ENCODE peak calls at places on chromosome 15, in five cellular contexts. P is SW 1271, A is NCI-H2029, F is NCI-H1694, I is psoas muscle. N is an unnamed sample.

GRCh38 chr15:27358751-27359434 is 387.9 kb downstream of the GABRG3 start:
- DNase-seq in F (no peak), A (no peak), P (no peak), I (peak), N (no peak)

GRCh38 chr15:101470548-101471239 is 18.8 kb downstream of the PCSK6 start:
- DNase-seq in P (no peak), A (no peak), F (no peak), I (no peak), N (no peak)

GRCh38 chr15:48683991-48684765 is 38.7 kb upstream of the FBN1 start:
- DNase-seq in I (no peak), P (no peak), A (no peak), F (no peak), N (no peak)

GRCh38 chr15:89383635-89384604 is 49.3 kb upstream of the POLG start:
- DNase-seq in F (peak), P (no peak), A (peak), I (no peak), N (no peak)

GRCh38 chr15:72006382-72006781 is 111.6 kb downstream of the MYO9A start:
- DNase-seq in F (no peak), I (no peak), P (no peak), A (no peak), N (no peak)

GRCh38 chr15:79243723-79244122 is 38.8 kb upstream of the ANKRD34C start:
- DNase-seq in F (no peak), A (no peak), I (no peak), P (no peak), N (no peak)

GRCh38 chr15:68768321-68768720 is 52.4 kb downstream of the ANP32A start:
- DNase-seq in I (no peak), P (no peak), F (no peak), A (no peak), N (no peak)

GRCh38 chr15:77555232-77555631 is 77.5 kb downstream of the LINGO1 start:
- DNase-seq in A (no peak), F (no peak), I (no peak), P (no peak), N (no peak)

GRCh38 chr15:43948691-43949325 is 122.0 kb downstream of the WDR76 start:
- DNase-seq in F (no peak), A (no peak), P (no peak), I (no peak), N (no peak)

GRCh38 chr15:61702224-61703120 is 357.8 kb downstream of the VPS13C start:
- DNase-seq in I (peak), F (no peak), P (no peak), A (peak), N (no peak)

GRCh38 chr15:89447676-89448075 is 48.7 kb downstream of the RHCG start:
- DNase-seq in A (no peak), P (no peak), I (no peak), F (no peak), N (no peak)

GRCh38 chr15:85289677-85290365 is 90.6 kb upstream of the AKAP13 start:
- DNase-seq in P (peak), I (peak), A (peak), F (peak), N (peak)

GRCh38 chr15:95262866-95263564 is 1031.7 kb downstream of the MCTP2 start:
- DNase-seq in A (no peak), P (no peak), F (no peak), I (no peak), N (no peak)

GRCh38 chr15:41965441-41966413 is 6.6 kb downstream of the EHD4 start:
- DNase-seq in I (no peak), P (no peak), A (peak), F (no peak), N (no peak)

GRCh38 chr15:82315519-82316246 is 33.6 kb downstream of the GOLGA6L10 start:
- DNase-seq in P (no peak), A (no peak), F (peak), I (no peak), N (no peak)

GRCh38 chr15:96342611-96343528 is 12.4 kb downstream of the NR2F2 start:
- DNase-seq in P (no peak), A (no peak), F (no peak), I (no peak), N (no peak)

GRCh38 chr15:78993931-78994530 is 49.2 kb upstream of the CTSH start:
- DNase-seq in I (no peak), F (no peak), P (no peak), A (no peak), N (no peak)